ENCODE peak calls at places on chromosomes 3 and 15, in nine cellular contexts. One of them, this sample, is unnamed.

GRCh38 chr15:85711590-85712192 is 83.0 kb downstream of the KLHL25 start:
- DNase-seq in GM23248: peak
- DNase-seq in upper lobe of right lung: no peak
- DNase-seq in cerebellar cortex: no peak
- DNase-seq in GM04503: no peak
- DNase-seq in stimulated activated CD4-positive, alpha-beta T cell treated with anti-CD3 and anti-CD28 coated beads, Interleukin-12 subunit alpha, Interleukin-12 subunit beta, amount 100 ng/mL, for 48 hours: no peak
- DNase-seq in Kasumi-1: no peak
- DNase-seq in NCI-H1092: no peak
- DNase-seq in WERI-Rb-1: no peak
- DNase-seq in this sample: no peak

GRCh38 chr15:66630801-66631351 is 65.1 kb upstream of the LCTL start:
- DNase-seq in GM23248: no peak
- DNase-seq in upper lobe of right lung: no peak
- DNase-seq in cerebellar cortex: no peak
- DNase-seq in GM04503: no peak
- DNase-seq in stimulated activated CD4-positive, alpha-beta T cell treated with anti-CD3 and anti-CD28 coated beads, Interleukin-12 subunit alpha, Interleukin-12 subunit beta, amount 100 ng/mL, for 48 hours: no peak
- DNase-seq in Kasumi-1: peak
- DNase-seq in NCI-H1092: no peak
- DNase-seq in WERI-Rb-1: no peak
- DNase-seq in this sample: no peak

GRCh38 chr3:78757734-78758133 is 1010.1 kb downstream of the ROBO1 start:
- DNase-seq in GM23248: no peak
- DNase-seq in upper lobe of right lung: no peak
- DNase-seq in cerebellar cortex: no peak
- DNase-seq in GM04503: no peak
- DNase-seq in stimulated activated CD4-positive, alpha-beta T cell treated with anti-CD3 and anti-CD28 coated beads, Interleukin-12 subunit alpha, Interleukin-12 subunit beta, amount 100 ng/mL, for 48 hours: no peak
- DNase-seq in Kasumi-1: no peak
- DNase-seq in NCI-H1092: no peak
- DNase-seq in WERI-Rb-1: no peak
- DNase-seq in this sample: no peak

GRCh38 chr3:136657526-136657925 is 94.7 kb downstream of the STAG1 start:
- DNase-seq in GM23248: no peak
- DNase-seq in upper lobe of right lung: no peak
- DNase-seq in cerebellar cortex: no peak
- DNase-seq in GM04503: no peak
- DNase-seq in stimulated activated CD4-positive, alpha-beta T cell treated with anti-CD3 and anti-CD28 coated beads, Interleukin-12 subunit alpha, Interleukin-12 subunit beta, amount 100 ng/mL, for 48 hours: no peak
- DNase-seq in Kasumi-1: no peak
- DNase-seq in NCI-H1092: no peak
- DNase-seq in WERI-Rb-1: no peak
- DNase-seq in this sample: no peak

GRCh38 chr3:182717216-182717615 is 76.1 kb upstream of the ATP11B start:
- DNase-seq in GM23248: no peak
- DNase-seq in upper lobe of right lung: no peak
- DNase-seq in cerebellar cortex: peak
- DNase-seq in GM04503: no peak
- DNase-seq in stimulated activated CD4-positive, alpha-beta T cell treated with anti-CD3 and anti-CD28 coated beads, Interleukin-12 subunit alpha, Interleukin-12 subunit beta, amount 100 ng/mL, for 48 hours: no peak
- DNase-seq in Kasumi-1: no peak
- DNase-seq in NCI-H1092: no peak
- DNase-seq in WERI-Rb-1: no peak
- DNase-seq in this sample: no peak

GRCh38 chr3:32238816-32239637 is 547 bp downstream of the CMTM8 start:
- DNase-seq in GM23248: peak
- DNase-seq in upper lobe of right lung: peak
- DNase-seq in cerebellar cortex: peak
- DNase-seq in GM04503: no peak
- DNase-seq in stimulated activated CD4-positive, alpha-beta T cell treated with anti-CD3 and anti-CD28 coated beads, Interleukin-12 subunit alpha, Interleukin-12 subunit beta, amount 100 ng/mL, for 48 hours: no peak
- DNase-seq in Kasumi-1: peak
- DNase-seq in NCI-H1092: no peak
- DNase-seq in WERI-Rb-1: peak
- DNase-seq in this sample: peak

GRCh38 chr3:52068730-52069129 is 12.4 kb upstream of the DUSP7 start:
- DNase-seq in GM23248: no peak
- DNase-seq in upper lobe of right lung: no peak
- DNase-seq in cerebellar cortex: no peak
- DNase-seq in GM04503: no peak
- DNase-seq in stimulated activated CD4-positive, alpha-beta T cell treated with anti-CD3 and anti-CD28 coated beads, Interleukin-12 subunit alpha, Interleukin-12 subunit beta, amount 100 ng/mL, for 48 hours: no peak
- DNase-seq in Kasumi-1: no peak
- DNase-seq in NCI-H1092: no peak
- DNase-seq in WERI-Rb-1: no peak
- DNase-seq in this sample: no peak

GRCh38 chr15:97652700-97653167 is 307.8 kb upstream of the ARRDC4 start:
- DNase-seq in GM23248: no peak
- DNase-seq in upper lobe of right lung: no peak
- DNase-seq in cerebellar cortex: no peak
- DNase-seq in GM04503: no peak
- DNase-seq in stimulated activated CD4-positive, alpha-beta T cell treated with anti-CD3 and anti-CD28 coated beads, Interleukin-12 subunit alpha, Interleukin-12 subunit beta, amount 100 ng/mL, for 48 hours: no peak
- DNase-seq in Kasumi-1: no peak
- DNase-seq in NCI-H1092: no peak
- DNase-seq in WERI-Rb-1: no peak
- DNase-seq in this sample: no peak

GRCh38 chr3:31227152-31227581 is 305.6 kb upstream of the STT3B start:
- DNase-seq in GM23248: no peak
- DNase-seq in upper lobe of right lung: no peak
- DNase-seq in cerebellar cortex: no peak
- DNase-seq in GM04503: no peak
- DNase-seq in stimulated activated CD4-positive, alpha-beta T cell treated with anti-CD3 and anti-CD28 coated beads, Interleukin-12 subunit alpha, Interleukin-12 subunit beta, amount 100 ng/mL, for 48 hours: no peak
- DNase-seq in Kasumi-1: peak
- DNase-seq in NCI-H1092: no peak
- DNase-seq in WERI-Rb-1: no peak
- DNase-seq in this sample: no peak

GRCh38 chr3:140832883-140833282 is 108.8 kb upstream of the SLC25A36 start:
- DNase-seq in GM23248: no peak
- DNase-seq in upper lobe of right lung: no peak
- DNase-seq in cerebellar cortex: no peak
- DNase-seq in GM04503: no peak
- DNase-seq in stimulated activated CD4-positive, alpha-beta T cell treated with anti-CD3 and anti-CD28 coated beads, Interleukin-12 subunit alpha, Interleukin-12 subunit beta, amount 100 ng/mL, for 48 hours: no peak
- DNase-seq in Kasumi-1: peak
- DNase-seq in NCI-H1092: no peak
- DNase-seq in WERI-Rb-1: no peak
- DNase-seq in this sample: no peak

GRCh38 chr3:186013312-186013711 is 75.5 kb upstream of the TRA2B start:
- DNase-seq in GM23248: no peak
- DNase-seq in upper lobe of right lung: no peak
- DNase-seq in cerebellar cortex: no peak
- DNase-seq in GM04503: no peak
- DNase-seq in stimulated activated CD4-positive, alpha-beta T cell treated with anti-CD3 and anti-CD28 coated beads, Interleukin-12 subunit alpha, Interleukin-12 subunit beta, amount 100 ng/mL, for 48 hours: no peak
- DNase-seq in Kasumi-1: no peak
- DNase-seq in NCI-H1092: no peak
- DNase-seq in WERI-Rb-1: no peak
- DNase-seq in this sample: no peak

GRCh38 chr3:189689625-189690024 is 58.4 kb downstream of the TP63 start:
- DNase-seq in GM23248: no peak
- DNase-seq in upper lobe of right lung: no peak
- DNase-seq in cerebellar cortex: no peak
- DNase-seq in GM04503: no peak
- DNase-seq in stimulated activated CD4-positive, alpha-beta T cell treated with anti-CD3 and anti-CD28 coated beads, Interleukin-12 subunit alpha, Interleukin-12 subunit beta, amount 100 ng/mL, for 48 hours: no peak
- DNase-seq in Kasumi-1: no peak
- DNase-seq in NCI-H1092: no peak
- DNase-seq in WERI-Rb-1: no peak
- DNase-seq in this sample: no peak

GRCh38 chr3:64518950-64519349 is 168.8 kb downstream of the ADAMTS9 start:
- DNase-seq in GM23248: peak
- DNase-seq in upper lobe of right lung: no peak
- DNase-seq in cerebellar cortex: no peak
- DNase-seq in GM04503: peak
- DNase-seq in stimulated activated CD4-positive, alpha-beta T cell treated with anti-CD3 and anti-CD28 coated beads, Interleukin-12 subunit alpha, Interleukin-12 subunit beta, amount 100 ng/mL, for 48 hours: no peak
- DNase-seq in Kasumi-1: no peak
- DNase-seq in NCI-H1092: no peak
- DNase-seq in WERI-Rb-1: no peak
- DNase-seq in this sample: peak

GRCh38 chr3:52998781-52999509 is 46.9 kb downstream of the SFMBT1 start:
- DNase-seq in GM23248: no peak
- DNase-seq in upper lobe of right lung: peak
- DNase-seq in cerebellar cortex: no peak
- DNase-seq in GM04503: no peak
- DNase-seq in stimulated activated CD4-positive, alpha-beta T cell treated with anti-CD3 and anti-CD28 coated beads, Interleukin-12 subunit alpha, Interleukin-12 subunit beta, amount 100 ng/mL, for 48 hours: no peak
- DNase-seq in Kasumi-1: no peak
- DNase-seq in NCI-H1092: no peak
- DNase-seq in WERI-Rb-1: no peak
- DNase-seq in this sample: no peak

GRCh38 chr3:12809001-12809400 is 12.5 kb downstream of the CAND2 start:
- DNase-seq in GM23248: no peak
- DNase-seq in upper lobe of right lung: no peak
- DNase-seq in cerebellar cortex: no peak
- DNase-seq in GM04503: no peak
- DNase-seq in stimulated activated CD4-positive, alpha-beta T cell treated with anti-CD3 and anti-CD28 coated beads, Interleukin-12 subunit alpha, Interleukin-12 subunit beta, amount 100 ng/mL, for 48 hours: no peak
- DNase-seq in Kasumi-1: no peak
- DNase-seq in NCI-H1092: no peak
- DNase-seq in WERI-Rb-1: no peak
- DNase-seq in this sample: no peak

This sample was measured in AG10803.